ENCODE peak calls at places on chromosomes 11 and 22, in eight cellular contexts. F is astrocyte, M is HCT116, E is A549, B is heart left ventricle, Y is cardiac muscle cell, W is uterus, V is body of pancreas. A is an unnamed sample.

GRCh38 chr22:38506118-38506962 is at the start of gene DDX17:
- DNase-seq in F (peak), M (peak), E (peak), B (peak), Y (peak), W (peak), V (peak), A (peak)

GRCh38 chr11:17012179-17012578 is 2.0 kb downstream of the PLEKHA7 start:
- DNase-seq in F (no peak), M (no peak), E (no peak), B (no peak), Y (no peak), W (no peak), V (peak), A (no peak)

GRCh38 chr22:31350410-31350863 is 4.3 kb upstream of the PATZ1 start:
- DNase-seq in F (no peak), M (no peak), E (peak), B (no peak), Y (peak), W (no peak), V (peak), A (no peak)

GRCh38 chr22:44646141-44646540 is 55.9 kb upstream of the PRR5 start:
- DNase-seq in F (no peak), M (no peak), E (no peak), B (no peak), Y (no peak), W (no peak), V (no peak), A (no peak)

GRCh38 chr11:118342503-118343161 is at the start of gene CD3D:
- DNase-seq in F (no peak), M (no peak), E (no peak), B (no peak), Y (no peak), W (no peak), V (no peak), A (no peak)

GRCh38 chr11:125180413-125181305 is 16.1 kb downstream of the PKNOX2 start:
- DNase-seq in F (peak), M (no peak), E (no peak), B (no peak), Y (no peak), W (no peak), V (no peak), A (no peak)

GRCh38 chr11:122120096-122120495 is 4.1 kb upstream of the BLID start:
- DNase-seq in F (no peak), M (no peak), E (no peak), B (no peak), Y (no peak), W (no peak), V (no peak), A (no peak)

GRCh38 chr11:13638436-13638835 is 30.0 kb upstream of the FAR1 start:
- DNase-seq in F (no peak), M (no peak), E (no peak), B (no peak), Y (no peak), W (no peak), V (no peak), A (no peak)

GRCh38 chr11:126607374-126607773 is 251.9 kb downstream of the ST3GAL4 start:
- DNase-seq in F (peak), M (peak), E (peak), B (peak), Y (peak), W (no peak), V (peak), A (no peak)

GRCh38 chr11:36618025-36618700 is 20.1 kb upstream of the RAG2 start:
- DNase-seq in F (no peak), M (no peak), E (no peak), B (no peak), Y (no peak), W (no peak), V (no peak), A (no peak)

GRCh38 chr11:36627471-36627870 is 29.4 kb upstream of the RAG2 start:
- DNase-seq in F (no peak), M (no peak), E (no peak), B (no peak), Y (no peak), W (no peak), V (no peak), A (no peak)

GRCh38 chr11:36627006-36627405 is 29.0 kb upstream of the RAG2 start:
- DNase-seq in F (no peak), M (no peak), E (no peak), B (no peak), Y (no peak), W (no peak), V (no peak), A (no peak)

GRCh38 chr11:36619502-36619901 is 21.5 kb upstream of the RAG2 start:
- DNase-seq in F (no peak), M (no peak), E (no peak), B (no peak), Y (peak), W (no peak), V (no peak), A (no peak)

GRCh38 chr11:36622431-36623136 is 24.5 kb upstream of the RAG2 start:
- DNase-seq in F (peak), M (peak), E (peak), B (no peak), Y (peak), W (no peak), V (no peak), A (no peak)
- H3K27ac ChIP-seq in F (no peak), M (no peak), E (no peak), B (no peak), Y (no peak), W (no peak), V (no peak), A (no peak)

GRCh38 chr11:71964641-71965040 is 34.1 kb upstream of the IL18BP start:
- DNase-seq in F (no peak), M (no peak), E (no peak), B (no peak), Y (no peak), W (no peak), V (no peak), A (no peak)

GRCh38 chr11:71963468-71963867 is 34.6 kb downstream of the RNF121 start:
- DNase-seq in F (no peak), M (no peak), E (no peak), B (no peak), Y (no peak), W (no peak), V (no peak), A (no peak)

DNA sequence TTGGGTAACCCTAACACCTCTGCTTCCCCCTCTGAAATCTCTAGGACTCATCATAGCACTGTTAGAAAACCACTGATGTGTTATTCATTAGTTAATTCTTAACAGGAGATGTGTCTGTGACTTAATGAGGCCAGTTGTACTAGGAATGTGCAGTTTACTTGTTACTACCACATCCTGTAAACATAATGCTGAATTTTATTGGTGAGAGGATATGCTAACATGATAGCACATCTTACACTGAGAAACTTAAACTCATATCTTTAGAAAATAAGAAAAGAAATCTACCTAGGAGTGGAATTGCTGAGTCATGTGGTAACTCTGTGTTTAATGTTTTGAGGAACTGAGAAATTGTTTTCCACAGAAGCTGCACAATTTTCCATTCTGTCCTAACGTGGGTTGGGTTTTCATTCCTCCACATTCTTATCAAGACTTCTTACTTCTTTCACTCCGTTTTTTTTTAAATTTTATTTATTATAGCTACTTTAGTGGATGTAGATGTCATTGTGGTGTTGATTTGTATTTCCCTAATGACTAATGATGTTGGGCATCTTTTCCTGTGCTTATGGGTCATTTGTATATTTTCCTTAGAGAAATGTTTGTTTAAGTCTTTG is 33.7 kb downstream of the RNF121 start:
- DNase-seq in F (peak), M (no peak), E (peak), B (no peak), Y (no peak), W (no peak), V (no peak), A (no peak)
- H3K27ac ChIP-seq in F (peak), M (no peak), E (peak), B (no peak), Y (no peak), W (peak), V (no peak), A (peak)

GRCh38 chr11:5639953-5640352 is 15.2 kb downstream of the TRIM34 start:
- DNase-seq in F (no peak), M (no peak), E (no peak), B (no peak), Y (no peak), W (no peak), V (no peak), A (no peak)
- H3K27ac ChIP-seq in F (no peak), M (no peak), E (no peak), B (no peak), Y (no peak), W (no peak), V (no peak), A (no peak)

DNA sequence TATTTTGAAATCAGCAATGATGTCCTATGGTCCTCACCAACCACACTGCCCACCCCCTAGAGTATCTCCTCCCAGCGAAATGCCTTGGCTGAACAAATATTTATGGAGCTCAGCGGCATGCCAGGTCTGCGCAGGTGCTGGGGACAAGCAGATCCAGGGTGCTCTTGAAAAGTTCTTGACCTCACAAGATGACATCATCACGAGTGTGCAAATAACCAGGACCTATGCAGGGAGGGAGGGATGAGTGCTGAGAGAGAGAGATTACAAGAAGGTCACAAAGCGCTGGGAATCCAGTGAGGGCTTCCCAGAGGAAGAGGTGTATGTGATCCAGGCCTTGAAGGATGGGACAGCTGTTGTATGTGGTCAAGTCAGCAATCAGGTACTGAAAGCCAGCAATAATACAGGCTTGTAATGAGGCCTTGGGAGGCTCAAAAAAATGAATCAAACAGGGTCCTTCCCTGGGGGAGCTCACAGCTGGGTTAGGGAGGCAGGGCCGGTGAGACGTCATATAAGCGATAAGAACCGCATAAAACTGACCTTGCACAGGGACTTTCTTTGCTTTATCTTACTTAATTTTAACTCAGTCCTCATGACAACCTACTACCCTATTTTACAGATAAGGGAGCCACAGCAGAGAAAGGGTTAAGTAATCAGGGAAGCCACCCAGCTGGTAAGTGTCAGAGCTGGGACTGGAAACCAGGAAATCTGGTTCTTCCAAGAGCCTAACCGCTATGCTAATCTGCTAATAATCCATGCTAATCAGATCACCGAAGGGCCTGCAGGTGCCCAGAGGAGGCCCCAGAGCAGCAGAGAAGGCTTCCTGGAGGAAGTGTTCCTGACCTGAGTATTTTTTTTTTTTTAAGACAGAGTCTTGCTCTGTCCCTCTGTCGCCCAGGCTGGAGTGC is 8.2 kb downstream of the ARRB1 start:
- DNase-seq in F (peak), M (no peak), E (peak), B (no peak), Y (no peak), W (no peak), V (peak), A (no peak)
- H3K27ac ChIP-seq in F (no peak), M (no peak), E (peak), B (peak), Y (no peak), W (peak), V (peak), A (no peak)

GRCh38 chr11:30357872-30358271 is 35.0 kb downstream of the ARL14EP start:
- DNase-seq in F (no peak), M (no peak), E (no peak), B (no peak), Y (no peak), W (no peak), V (no peak), A (no peak)
- H3K27ac ChIP-seq in F (no peak), M (no peak), E (no peak), B (no peak), Y (no peak), W (no peak), V (no peak), A (no peak)

DNA sequence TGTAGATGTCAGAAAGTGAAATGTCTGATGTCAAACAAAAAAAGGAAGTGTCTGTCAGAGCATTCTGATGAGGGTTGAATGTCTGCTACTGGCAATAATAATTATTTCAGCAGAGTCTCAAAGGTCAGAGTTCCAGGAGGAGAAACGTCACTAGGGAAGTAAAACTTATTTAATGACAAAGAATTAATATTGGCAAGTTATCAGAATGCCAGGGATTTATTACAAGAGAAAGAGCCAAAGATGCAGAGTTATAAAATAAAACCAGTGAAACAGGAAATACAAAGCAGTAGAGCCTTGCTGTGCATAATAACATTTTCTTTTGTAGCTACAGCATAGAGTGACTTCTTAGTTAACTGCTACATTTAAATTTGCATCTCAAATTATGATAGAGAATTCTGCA is 504.0 kb upstream of the LRRC4C start:
- DNase-seq in F (no peak), M (no peak), E (no peak), B (no peak), Y (no peak), W (no peak), V (no peak), A (no peak)
- H3K27ac ChIP-seq in F (no peak), M (no peak), E (no peak), B (no peak), Y (no peak), W (no peak), V (no peak), A (no peak)

GRCh38 chr11:86041975-86042378 is 26.9 kb downstream of the PICALM start:
- DNase-seq in F (peak), M (peak), E (peak), B (peak), Y (peak), W (peak), V (peak), A (peak)
- H3K27ac ChIP-seq in F (peak), M (no peak), E (no peak), B (peak), Y (peak), W (peak), V (peak), A (no peak)

DNA sequence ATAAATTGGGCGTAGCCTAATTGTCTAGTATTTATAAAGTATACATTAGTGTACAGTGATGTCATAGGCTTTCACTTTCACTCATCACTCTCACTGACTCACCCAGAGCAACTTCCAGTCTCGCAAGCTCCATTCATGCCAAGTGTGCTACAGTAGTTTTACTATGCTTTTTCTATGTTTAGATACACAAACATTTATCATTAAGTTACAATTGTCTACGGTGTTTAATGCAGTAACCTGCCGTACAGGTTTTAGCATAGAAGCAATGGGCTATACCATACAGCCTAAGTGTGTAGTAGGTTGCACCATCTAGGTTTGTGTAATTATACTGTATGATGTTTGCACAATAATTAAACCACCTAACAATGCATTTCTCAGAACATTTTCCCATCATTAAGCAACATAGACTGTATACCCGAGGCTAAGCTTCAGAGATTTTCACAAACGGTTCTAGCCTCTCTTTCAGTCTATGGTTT is 17.5 kb downstream of the OR9G1 start:
- DNase-seq in F (no peak), M (no peak), E (no peak), B (no peak), Y (no peak), W (no peak), V (no peak), A (peak)
- H3K27ac ChIP-seq in F (no peak), M (no peak), E (no peak), B (no peak), Y (no peak), W (no peak), V (no peak), A (no peak)

A was measured in epithelial cell of prostate.